ENCODE peak calls at places on chromosomes 2 and 18, in nine cellular contexts. One of them, this sample, is unnamed.

GRCh38 chr2:54483426-54483825 is 27.3 kb downstream of the SPTBN1 start:
- DNase-seq in skeletal muscle cell: no peak
- DNase-seq in putamen: no peak
- DNase-seq in stimulated activated naive CD4-positive, alpha-beta T cell: no peak
- DNase-seq in left lung: no peak
- DNase-seq in stimulated activated CD8-positive, alpha-beta memory T cell treated with anti-CD3 and anti-CD28 coated beads, Interleukin-15, amount 100 ng/mL, for 48 hours: no peak
- DNase-seq in epithelial cell of prostate: no peak
- DNase-seq in neural crest cell: no peak
- DNase-seq in RWPE1: peak; percentile 26
- DNase-seq in this sample: peak; percentile 51

GRCh38 chr2:188303363-188304031 is 11.8 kb downstream of the GULP1 start:
- DNase-seq in left lung: no peak
- DNase-seq in skeletal muscle cell: peak; percentile 41
- DNase-seq in stimulated activated naive CD4-positive, alpha-beta T cell: no peak
- DNase-seq in RWPE1: peak; percentile 8
- DNase-seq in stimulated activated CD8-positive, alpha-beta memory T cell treated with anti-CD3 and anti-CD28 coated beads, Interleukin-15, amount 100 ng/mL, for 48 hours: no peak
- DNase-seq in putamen: no peak
- DNase-seq in epithelial cell of prostate: no peak
- DNase-seq in neural crest cell: no peak
- DNase-seq in this sample: peak; percentile 39

GRCh38 chr2:210072922-210073509 is 70.6 kb downstream of the RPE start:
- DNase-seq in skeletal muscle cell: peak; percentile 18
- DNase-seq in neural crest cell: no peak
- DNase-seq in stimulated activated naive CD4-positive, alpha-beta T cell: peak; percentile 2
- DNase-seq in putamen: no peak
- DNase-seq in stimulated activated CD8-positive, alpha-beta memory T cell treated with anti-CD3 and anti-CD28 coated beads, Interleukin-15, amount 100 ng/mL, for 48 hours: no peak
- DNase-seq in left lung: no peak
- DNase-seq in RWPE1: peak; percentile 24
- DNase-seq in epithelial cell of prostate: no peak
- DNase-seq in this sample: peak; percentile 66

GRCh38 chr2:226664140-226664539 is 135.5 kb downstream of the IRS1 start:
- DNase-seq in neural crest cell: no peak
- DNase-seq in stimulated activated CD8-positive, alpha-beta memory T cell treated with anti-CD3 and anti-CD28 coated beads, Interleukin-15, amount 100 ng/mL, for 48 hours: no peak
- DNase-seq in skeletal muscle cell: no peak
- DNase-seq in putamen: no peak
- DNase-seq in epithelial cell of prostate: no peak
- DNase-seq in left lung: no peak
- DNase-seq in RWPE1: no peak
- DNase-seq in stimulated activated naive CD4-positive, alpha-beta T cell: no peak
- DNase-seq in this sample: no peak

GRCh38 chr18:45611943-45612342 is 3.3 kb upstream of the SLC14A2 start:
- DNase-seq in skeletal muscle cell: no peak
- DNase-seq in stimulated activated CD8-positive, alpha-beta memory T cell treated with anti-CD3 and anti-CD28 coated beads, Interleukin-15, amount 100 ng/mL, for 48 hours: no peak
- DNase-seq in stimulated activated naive CD4-positive, alpha-beta T cell: no peak
- DNase-seq in left lung: no peak
- DNase-seq in RWPE1: no peak
- DNase-seq in neural crest cell: no peak
- DNase-seq in putamen: no peak
- DNase-seq in epithelial cell of prostate: no peak
- DNase-seq in this sample: no peak

GRCh38 chr2:242010567-242011513 is 141.3 kb downstream of the RTP5 start:
- DNase-seq in left lung: no peak
- DNase-seq in epithelial cell of prostate: no peak
- DNase-seq in neural crest cell: no peak
- DNase-seq in skeletal muscle cell: no peak
- DNase-seq in RWPE1: no peak
- DNase-seq in stimulated activated CD8-positive, alpha-beta memory T cell treated with anti-CD3 and anti-CD28 coated beads, Interleukin-15, amount 100 ng/mL, for 48 hours: peak; percentile 16
- DNase-seq in stimulated activated naive CD4-positive, alpha-beta T cell: no peak
- DNase-seq in putamen: no peak
- DNase-seq in this sample: no peak

GRCh38 chr18:14970027-14970426 is 222.1 kb downstream of the ANKRD30B start:
- DNase-seq in RWPE1: no peak
- DNase-seq in epithelial cell of prostate: no peak
- DNase-seq in neural crest cell: no peak
- DNase-seq in skeletal muscle cell: no peak
- DNase-seq in putamen: no peak
- DNase-seq in stimulated activated CD8-positive, alpha-beta memory T cell treated with anti-CD3 and anti-CD28 coated beads, Interleukin-15, amount 100 ng/mL, for 48 hours: no peak
- DNase-seq in left lung: no peak
- DNase-seq in stimulated activated naive CD4-positive, alpha-beta T cell: no peak
- DNase-seq in this sample: no peak

GRCh38 chr2:12321017-12321641 is 395.6 kb upstream of the TRIB2 start:
- DNase-seq in RWPE1: peak; percentile 63
- DNase-seq in stimulated activated CD8-positive, alpha-beta memory T cell treated with anti-CD3 and anti-CD28 coated beads, Interleukin-15, amount 100 ng/mL, for 48 hours: no peak
- DNase-seq in stimulated activated naive CD4-positive, alpha-beta T cell: no peak
- DNase-seq in epithelial cell of prostate: no peak
- DNase-seq in left lung: peak; percentile 41
- DNase-seq in putamen: peak; percentile 11
- DNase-seq in skeletal muscle cell: peak; percentile 96
- DNase-seq in neural crest cell: no peak
- DNase-seq in this sample: no peak

GRCh38 chr2:9153589-9153988 is 53.0 kb upstream of the ASAP2 start:
- DNase-seq in skeletal muscle cell: no peak
- DNase-seq in left lung: no peak
- DNase-seq in stimulated activated CD8-positive, alpha-beta memory T cell treated with anti-CD3 and anti-CD28 coated beads, Interleukin-15, amount 100 ng/mL, for 48 hours: no peak
- DNase-seq in putamen: no peak
- DNase-seq in stimulated activated naive CD4-positive, alpha-beta T cell: no peak
- DNase-seq in epithelial cell of prostate: no peak
- DNase-seq in RWPE1: no peak
- DNase-seq in neural crest cell: no peak
- DNase-seq in this sample: no peak

GRCh38 chr18:55509631-55510372 is 78.2 kb downstream of the TCF4 start:
- DNase-seq in left lung: no peak
- DNase-seq in RWPE1: no peak
- DNase-seq in stimulated activated naive CD4-positive, alpha-beta T cell: no peak
- DNase-seq in epithelial cell of prostate: no peak
- DNase-seq in stimulated activated CD8-positive, alpha-beta memory T cell treated with anti-CD3 and anti-CD28 coated beads, Interleukin-15, amount 100 ng/mL, for 48 hours: no peak
- DNase-seq in putamen: no peak
- DNase-seq in neural crest cell: no peak
- DNase-seq in skeletal muscle cell: peak; percentile 83
- DNase-seq in this sample: peak; percentile 92

GRCh38 chr2:240573071-240573515 is 4.8 kb downstream of the RNPEPL1 start:
- DNase-seq in RWPE1: no peak
- DNase-seq in putamen: no peak
- DNase-seq in left lung: no peak
- DNase-seq in stimulated activated CD8-positive, alpha-beta memory T cell treated with anti-CD3 and anti-CD28 coated beads, Interleukin-15, amount 100 ng/mL, for 48 hours: no peak
- DNase-seq in neural crest cell: no peak
- DNase-seq in epithelial cell of prostate: no peak
- DNase-seq in stimulated activated naive CD4-positive, alpha-beta T cell: no peak
- DNase-seq in skeletal muscle cell: no peak
- DNase-seq in this sample: no peak

GRCh38 chr18:35376742-35377695 is at the start of gene ZNF396:
- DNase-seq in neural crest cell: peak; percentile 63
- DNase-seq in stimulated activated CD8-positive, alpha-beta memory T cell treated with anti-CD3 and anti-CD28 coated beads, Interleukin-15, amount 100 ng/mL, for 48 hours: peak; percentile 56
- DNase-seq in RWPE1: peak; percentile 48
- DNase-seq in left lung: peak; percentile 89
- DNase-seq in skeletal muscle cell: no peak
- DNase-seq in stimulated activated naive CD4-positive, alpha-beta T cell: peak; percentile 66
- DNase-seq in putamen: peak; percentile 55
- DNase-seq in epithelial cell of prostate: no peak
- DNase-seq in this sample: peak; percentile 47

GRCh38 chr2:31556921-31557320 is 23.8 kb downstream of the SRD5A2 start:
- DNase-seq in neural crest cell: no peak
- DNase-seq in left lung: no peak
- DNase-seq in stimulated activated CD8-positive, alpha-beta memory T cell treated with anti-CD3 and anti-CD28 coated beads, Interleukin-15, amount 100 ng/mL, for 48 hours: no peak
- DNase-seq in RWPE1: no peak
- DNase-seq in skeletal muscle cell: no peak
- DNase-seq in stimulated activated naive CD4-positive, alpha-beta T cell: no peak
- DNase-seq in epithelial cell of prostate: no peak
- DNase-seq in putamen: no peak
- DNase-seq in this sample: no peak

GRCh38 chr18:14174706-14175085 is 42.5 kb upstream of the ZNF519 start:
- DNase-seq in putamen: no peak
- DNase-seq in left lung: no peak
- DNase-seq in epithelial cell of prostate: no peak
- DNase-seq in skeletal muscle cell: no peak
- DNase-seq in neural crest cell: no peak
- DNase-seq in RWPE1: no peak
- DNase-seq in stimulated activated naive CD4-positive, alpha-beta T cell: peak; percentile 16
- DNase-seq in stimulated activated CD8-positive, alpha-beta memory T cell treated with anti-CD3 and anti-CD28 coated beads, Interleukin-15, amount 100 ng/mL, for 48 hours: no peak
- DNase-seq in this sample: no peak

GRCh38 chr2:241701405-241702154 is at the start of gene ING5:
- DNase-seq in RWPE1: peak; percentile 86
- DNase-seq in stimulated activated naive CD4-positive, alpha-beta T cell: peak; percentile 96
- DNase-seq in left lung: peak; percentile 95
- DNase-seq in putamen: peak; percentile 90
- DNase-seq in skeletal muscle cell: peak; percentile 72
- DNase-seq in neural crest cell: peak; percentile 96
- DNase-seq in epithelial cell of prostate: peak; percentile 60
- DNase-seq in stimulated activated CD8-positive, alpha-beta memory T cell treated with anti-CD3 and anti-CD28 coated beads, Interleukin-15, amount 100 ng/mL, for 48 hours: peak; percentile 95
- DNase-seq in this sample: peak; percentile 94

GRCh38 chr2:237726401-237726830 is 72.2 kb upstream of the RBM44 start:
- DNase-seq in skeletal muscle cell: peak; percentile 60
- DNase-seq in left lung: no peak
- DNase-seq in neural crest cell: no peak
- DNase-seq in stimulated activated naive CD4-positive, alpha-beta T cell: no peak
- DNase-seq in putamen: no peak
- DNase-seq in RWPE1: no peak
- DNase-seq in stimulated activated CD8-positive, alpha-beta memory T cell treated with anti-CD3 and anti-CD28 coated beads, Interleukin-15, amount 100 ng/mL, for 48 hours: no peak
- DNase-seq in epithelial cell of prostate: no peak
- DNase-seq in this sample: peak; percentile 93

GRCh38 chr2:117128471-117128870 is 686.0 kb upstream of the DDX18 start:
- DNase-seq in skeletal muscle cell: no peak
- DNase-seq in putamen: no peak
- DNase-seq in left lung: no peak
- DNase-seq in epithelial cell of prostate: no peak
- DNase-seq in stimulated activated naive CD4-positive, alpha-beta T cell: no peak
- DNase-seq in RWPE1: no peak
- DNase-seq in neural crest cell: no peak
- DNase-seq in stimulated activated CD8-positive, alpha-beta memory T cell treated with anti-CD3 and anti-CD28 coated beads, Interleukin-15, amount 100 ng/mL, for 48 hours: no peak
- DNase-seq in this sample: no peak

GRCh38 chr2:44952143-44952805 is 10.8 kb downstream of the SIX3 start:
- DNase-seq in epithelial cell of prostate: no peak
- DNase-seq in stimulated activated CD8-positive, alpha-beta memory T cell treated with anti-CD3 and anti-CD28 coated beads, Interleukin-15, amount 100 ng/mL, for 48 hours: peak; percentile 27
- DNase-seq in left lung: no peak
- DNase-seq in stimulated activated naive CD4-positive, alpha-beta T cell: no peak
- DNase-seq in skeletal muscle cell: no peak
- DNase-seq in RWPE1: peak; percentile 44
- DNase-seq in putamen: no peak
- DNase-seq in neural crest cell: peak; percentile 74
- DNase-seq in this sample: peak; percentile 24

GRCh38 chr2:100365434-100365833 is 43.1 kb upstream of the LONRF2 start:
- DNase-seq in putamen: peak; percentile 5
- DNase-seq in RWPE1: peak; percentile 74
- DNase-seq in stimulated activated naive CD4-positive, alpha-beta T cell: no peak
- DNase-seq in stimulated activated CD8-positive, alpha-beta memory T cell treated with anti-CD3 and anti-CD28 coated beads, Interleukin-15, amount 100 ng/mL, for 48 hours: no peak
- DNase-seq in skeletal muscle cell: peak; percentile 74
- DNase-seq in epithelial cell of prostate: peak; percentile 94
- DNase-seq in neural crest cell: no peak
- DNase-seq in left lung: peak; percentile 37
- DNase-seq in this sample: peak; percentile 44